ENCODE peak calls at places on chromosome 3, in five cellular contexts. W is neural progenitor cell, I is heart right ventricle, H is transverse colon, V is cardiac muscle cell. N is an unnamed sample.

GRCh38 chr3:45628746-45629145 is 34.2 kb downstream of the LIMD1 start:
- DNase-seq in H (no peak), W (no peak), I (no peak), V (no peak), N (no peak)

GRCh38 chr3:5428607-5429516 is 241.4 kb downstream of the EDEM1 start:
- DNase-seq in H (no peak), V (no peak), W (no peak), I (no peak), N (no peak)

GRCh38 chr3:48690846-48691458 is 5.2 kb upstream of the NCKIPSD start:
- DNase-seq in W (no peak), H (no peak), I (no peak), V (no peak), N (no peak)

GRCh38 chr3:132456141-132456540 is 38.8 kb downstream of the DNAJC13 start:
- DNase-seq in V (no peak), W (no peak), H (no peak), I (no peak), N (no peak)

GRCh38 chr3:38348903-38349302 is 2.3 kb downstream of the XYLB start:
- DNase-seq in V (no peak), W (no peak), H (no peak), I (no peak), N (peak; percentile 38)

GRCh38 chr3:182567666-182568065 is 225.6 kb upstream of the ATP11B start:
- DNase-seq in V (no peak), H (no peak), W (peak; percentile 13), I (no peak), N (no peak)

GRCh38 chr3:53043738-53044137 is 2.1 kb downstream of the SFMBT1 start:
- DNase-seq in H (no peak), I (no peak), W (no peak), V (no peak), N (no peak)

GRCh38 chr3:188874576-188874975 is 297.2 kb upstream of the TPRG1 start:
- DNase-seq in W (peak; percentile 53), V (no peak), I (no peak), H (no peak), N (no peak)

GRCh38 chr3:181915556-181915955 is 203.8 kb downstream of the SOX2 start:
- DNase-seq in W (peak; percentile 60), H (no peak), I (no peak), V (no peak), N (no peak)

GRCh38 chr3:149625795-149626194 is 32.0 kb downstream of the WWTR1 start:
- DNase-seq in V (no peak), H (no peak), I (no peak), W (no peak), N (no peak)

GRCh38 chr3:135973846-135974245 is 8.3 kb downstream of the PPP2R3A start:
- DNase-seq in I (no peak), V (peak; percentile 64), H (no peak), W (no peak), N (no peak)

GRCh38 chr3:152402698-152403456 is 134.1 kb downstream of the MBNL1 start:
- DNase-seq in V (no peak), H (no peak), I (no peak), W (no peak), N (no peak)

GRCh38 chr3:152405915-152406802 is 137.4 kb downstream of the MBNL1 start:
- DNase-seq in I (no peak), W (no peak), H (no peak), V (no peak), N (no peak)

GRCh38 chr3:152400912-152401311 is 132.2 kb downstream of the MBNL1 start:
- DNase-seq in H (no peak), I (no peak), W (no peak), V (no peak), N (no peak)

GRCh38 chr3:152404976-152405375 is 136.2 kb downstream of the MBNL1 start:
- DNase-seq in V (no peak), W (no peak), I (no peak), H (no peak), N (no peak)

DNA sequence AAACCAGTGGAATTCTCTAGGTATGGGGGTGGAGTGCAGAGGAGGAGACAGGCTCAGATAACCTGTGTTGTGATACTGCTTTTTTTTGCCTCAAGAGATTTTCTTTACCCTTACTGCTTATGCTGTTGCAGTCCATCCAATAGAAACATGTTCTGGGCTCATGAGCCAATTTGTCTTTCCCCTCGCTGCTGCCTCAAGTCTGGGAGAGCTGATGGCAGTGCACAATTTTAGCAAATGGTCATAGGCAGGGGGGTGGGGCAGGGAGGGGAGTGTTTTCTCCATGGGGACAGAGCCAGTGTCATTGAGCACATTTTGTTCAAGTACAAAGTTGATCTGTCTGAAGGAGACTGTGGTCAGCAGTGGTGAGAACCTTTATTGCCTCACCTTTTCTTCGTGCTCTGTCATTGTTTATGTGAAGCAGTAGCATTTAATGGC is 134.9 kb downstream of the MBNL1 start:
- DNase-seq in I (peak; percentile 81), W (no peak), V (peak; percentile 52), H (peak; percentile 48), N (peak; percentile 58)
- H3K4me3 ChIP-seq in I (no peak overlapping the region), W (no peak overlapping the region), V (no peak overlapping the region), H (no peak overlapping the region), N (no peak overlapping the region)

GRCh38 chr3:20310629-20311028 is 124.6 kb upstream of the SGO1 start:
- DNase-seq in V (no peak), W (peak; percentile 35), H (no peak), I (peak; percentile 85), N (no peak)

GRCh38 chr3:20320489-20320888 is 134.5 kb upstream of the SGO1 start:
- DNase-seq in W (no peak), I (no peak), H (no peak), V (no peak), N (no peak)

GRCh38 chr3:20317616-20318015 is 131.6 kb upstream of the SGO1 start:
- DNase-seq in V (no peak), H (no peak), W (no peak), I (no peak), N (no peak)

GRCh38 chr3:20321391-20322047 is 135.5 kb upstream of the SGO1 start:
- DNase-seq in W (no peak), I (no peak), V (no peak), H (no peak), N (no peak)

DNA sequence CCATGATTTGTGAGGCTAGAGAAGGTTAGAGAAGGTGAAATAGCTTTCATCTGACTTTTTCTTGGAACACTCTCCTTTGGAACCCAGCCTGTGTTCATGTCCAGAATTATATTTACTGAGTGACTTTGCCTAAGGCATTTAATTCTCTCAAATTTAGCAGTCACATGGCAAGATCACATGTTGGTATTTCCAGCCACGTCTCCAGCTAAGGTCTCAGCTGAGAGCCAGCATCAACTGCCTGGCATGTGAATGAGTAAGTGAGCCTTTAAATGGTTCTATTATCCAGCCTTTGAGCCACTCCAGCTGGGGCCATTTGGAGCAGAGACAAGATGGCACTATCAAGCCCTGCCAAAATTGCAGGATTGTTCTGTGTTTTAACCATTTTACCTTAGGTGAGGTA is 130.2 kb upstream of the SGO1 start:
- DNase-seq in H (no peak), V (no peak), I (no peak), W (no peak), N (no peak)
- H3K27ac ChIP-seq in H (no peak overlapping the region), V (no peak overlapping the region), I (no peak overlapping the region), W (no peak overlapping the region), N (no peak overlapping the region)

GRCh38 chr3:127373701-127374625 is 86.1 kb upstream of the PRR20G start:
- DNase-seq in I (no peak), H (peak; percentile 20), V (peak; percentile 20), W (peak; percentile 71), N (no peak)
- TF ChIP-seq CTCF in I (peak; percentile 20), H (peak; percentile 19), V (peak; percentile 57), W (peak; percentile 72), N (no peak)

DNA sequence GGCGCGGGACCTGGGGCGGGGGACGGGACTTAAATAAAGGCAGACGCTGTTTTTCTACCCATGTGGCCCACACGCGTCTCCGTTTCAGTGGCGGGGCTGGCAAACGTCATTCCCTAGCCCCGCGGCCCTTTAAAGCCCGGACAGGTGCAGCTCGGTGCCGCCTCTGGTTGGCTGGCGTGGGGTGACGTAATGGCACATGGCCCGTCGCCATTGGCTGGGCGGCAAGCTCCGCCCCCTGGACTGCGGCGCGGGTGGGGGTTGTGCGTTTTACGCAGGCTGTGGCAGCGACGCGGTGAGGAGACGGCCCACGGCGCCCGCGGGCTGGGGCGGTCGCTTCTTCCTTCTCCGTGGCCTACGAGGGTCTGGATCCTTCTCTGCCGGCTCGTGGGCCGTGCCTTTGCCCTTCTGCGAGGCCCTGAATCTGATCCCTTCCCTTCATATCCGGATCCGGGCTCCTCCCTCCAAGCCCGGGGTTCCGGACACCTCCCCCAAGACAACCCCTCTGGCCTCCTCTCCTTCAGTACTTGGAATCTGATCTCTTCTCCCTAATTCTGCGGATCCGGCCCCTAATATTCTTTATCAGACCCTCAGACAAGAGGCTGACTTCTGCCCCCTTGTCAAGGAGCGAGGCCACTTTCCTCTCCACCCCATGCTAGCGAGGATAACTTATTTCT is at the start of gene CRELD1:
- DNase-seq in W (peak; percentile 96), I (peak; percentile 93), H (peak; percentile 98), V (peak; percentile 97), N (peak; percentile 95)
- H3K4me3 ChIP-seq in W (peak within 1 kb of the TSS; percentile 60), I (peak within 1 kb of the TSS; percentile 74), H (peak within 1 kb of the TSS; percentile 87), V (peak within 1 kb of the TSS; percentile 47), N (peak within 1 kb of the TSS; percentile 60)

GRCh38 chr3:99111235-99111634 is 209.7 kb upstream of the DCBLD2 start:
- DNase-seq in V (no peak), I (no peak), H (no peak), W (no peak), N (no peak)

DNA sequence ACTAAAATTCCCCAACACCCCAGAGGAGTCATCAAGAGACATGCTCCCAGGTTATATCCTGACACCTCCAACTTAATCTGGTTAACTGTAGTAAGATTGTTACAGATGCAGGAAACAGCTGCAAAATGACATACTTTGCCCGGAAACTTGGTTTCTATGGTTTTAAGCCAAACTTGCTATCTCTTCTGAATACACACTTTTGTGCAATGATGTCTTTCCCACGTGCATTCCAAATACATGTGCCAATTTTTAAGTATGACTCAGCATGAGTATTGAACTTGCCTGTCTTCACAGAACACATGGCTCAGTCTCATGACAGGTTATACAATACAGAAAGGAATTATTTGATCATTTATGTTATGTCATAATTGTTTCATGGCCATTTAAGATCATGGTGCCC is 207.0 kb upstream of the DCBLD2 start:
- DNase-seq in H (no peak), W (no peak), V (no peak), I (no peak), N (no peak)
- H3K27ac ChIP-seq in H (no peak overlapping the region), W (no peak overlapping the region), V (no peak overlapping the region), I (no peak overlapping the region), N (no peak overlapping the region)

N was measured in lung.